ENCODE peak calls at places on chromosome 21, in four cellular contexts. F is neural crest cell, Z is nephron progenitor cell, U is HCT116. X is an unnamed sample.

GRCh38 chr21:27464643-27465042 is 497.8 kb upstream of the ADAMTS5 start:
- DNase-seq in F (no peak), Z (no peak), U (no peak), X (no peak)

GRCh38 chr21:29208666-29209059 is 78.2 kb downstream of the MAP3K7CL start:
- DNase-seq in F (no peak), Z (no peak), U (no peak), X (no peak)

GRCh38 chr21:29938968-29939858 is 583 bp downstream of the GRIK1 start:
- DNase-seq in F (peak), Z (peak), U (no peak), X (peak)

GRCh38 chr21:39094847-39095525 is 88.3 kb downstream of the PSMG1 start:
- DNase-seq in F (no peak), Z (no peak), U (no peak), X (no peak)

GRCh38 chr21:38297871-38298270 is 41.1 kb downstream of the KCNJ15 start:
- DNase-seq in F (no peak), Z (no peak), U (no peak), X (no peak)

GRCh38 chr21:28196981-28197380 is 795.7 kb downstream of the LTN1 start:
- DNase-seq in F (no peak), Z (no peak), U (no peak), X (no peak)

GRCh38 chr21:41148798-41149197 is 19.2 kb upstream of the BACE2 start:
- DNase-seq in F (no peak), Z (no peak), U (no peak), X (no peak)

GRCh38 chr21:45809421-45809820 is 165.9 kb downstream of the PCBP3 start:
- DNase-seq in F (no peak), Z (no peak), U (no peak), X (peak)

GRCh38 chr21:38955495-38955894 is 149.8 kb downstream of the ETS2 start:
- DNase-seq in F (no peak), Z (no peak), U (no peak), X (no peak)

GRCh38 chr21:44405948-44406872 is 49.1 kb upstream of the LRRC3 start:
- DNase-seq in F (no peak), Z (no peak), U (no peak), X (no peak)

GRCh38 chr21:45350206-45350854 is 54.6 kb upstream of the COL18A1 start:
- DNase-seq in F (no peak), Z (no peak), U (no peak), X (no peak)

GRCh38 chr21:44092201-44092600 is 15.0 kb upstream of the PWP2 start:
- DNase-seq in F (no peak), Z (no peak), U (no peak), X (peak)

GRCh38 chr21:45972716-45973474 is 8.7 kb upstream of the COL6A1 start:
- DNase-seq in F (no peak), Z (peak), U (no peak), X (peak)

GRCh38 chr21:23952269-23952668 is 1655.0 kb downstream of the MRPL39 start:
- DNase-seq in F (no peak), Z (no peak), U (no peak), X (no peak)

GRCh38 chr21:14120091-14120734 is 90.5 kb downstream of the LIPI start:
- DNase-seq in F (peak), Z (peak), U (no peak), X (no peak)

GRCh38 chr21:38811257-38811656 is 5.5 kb downstream of the ETS2 start:
- DNase-seq in F (no peak), Z (no peak), U (no peak), X (no peak)

GRCh38 chr21:40699366-40699765 is 147.6 kb downstream of the DSCAM start:
- DNase-seq in F (no peak), Z (no peak), U (no peak), X (no peak)

GRCh38 chr21:44556879-44557278 is 1.7 kb downstream of the KRTAP10-3 start:
- DNase-seq in F (no peak), Z (no peak), U (no peak), X (no peak)

DNA sequence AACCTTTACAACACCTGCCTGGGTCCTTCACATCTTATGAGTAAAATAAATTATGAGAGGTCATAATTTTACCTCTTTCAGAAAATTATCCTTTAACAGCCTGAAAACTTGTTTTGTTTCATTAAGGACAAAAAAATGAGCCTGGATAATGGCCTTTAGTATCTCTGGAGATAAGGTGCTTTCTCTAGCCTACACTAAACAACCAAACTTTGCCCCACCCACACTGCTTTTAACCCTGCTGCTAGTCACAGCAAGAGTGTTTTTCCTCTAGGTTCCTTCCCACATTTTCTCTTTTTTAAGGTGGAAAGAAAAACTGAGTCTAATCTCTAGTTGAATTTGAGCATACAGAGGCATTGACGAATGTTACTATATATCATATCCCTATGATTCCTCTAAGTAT is 101.7 kb upstream of the KRTAP19-8 start:
- DNase-seq in F (no peak), Z (no peak), U (no peak), X (no peak)
- TF ChIP-seq CTCF in F (no peak), Z (no peak), U (no peak), X (no peak)

GRCh38 chr21:36750579-36750959 is 51.7 kb downstream of the SIM2 start:
- DNase-seq in F (no peak), Z (no peak), U (no peak), X (no peak)

GRCh38 chr21:36747114-36747814 is 48.3 kb downstream of the SIM2 start:
- DNase-seq in F (no peak), Z (no peak), U (no peak), X (peak)

GRCh38 chr21:36745459-36745858 is 46.5 kb downstream of the SIM2 start:
- DNase-seq in F (no peak), Z (no peak), U (no peak), X (no peak)

GRCh38 chr21:36749935-36750578 is 51.1 kb downstream of the SIM2 start:
- DNase-seq in F (peak), Z (peak), U (no peak), X (peak)

DNA sequence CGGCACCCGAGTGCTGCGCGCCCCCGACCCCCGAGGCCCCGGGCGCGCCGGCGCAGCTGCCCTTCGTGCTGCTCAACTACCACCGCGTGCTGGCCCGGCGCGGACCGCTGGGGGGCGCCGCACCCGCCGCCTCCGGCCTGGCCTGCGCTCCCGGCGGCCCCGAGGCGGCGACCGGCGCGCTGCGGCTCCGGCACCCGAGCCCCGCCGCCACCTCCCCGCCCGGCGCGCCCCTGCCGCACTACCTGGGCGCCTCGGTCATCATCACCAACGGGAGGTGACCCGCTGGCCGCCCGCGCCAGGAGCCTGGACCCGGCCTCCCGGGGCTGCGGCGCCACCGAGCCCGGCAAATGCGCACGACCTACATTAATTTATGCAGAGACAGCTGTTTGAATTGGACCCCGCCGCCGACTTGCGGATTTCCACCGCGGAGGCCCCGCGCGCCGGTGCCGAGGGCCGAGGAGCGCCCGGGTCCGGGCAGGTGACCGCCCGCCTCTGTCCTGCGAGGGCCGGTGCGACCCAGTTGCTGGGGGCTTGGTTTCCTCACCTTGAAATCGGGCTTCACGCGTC is 49.0 kb downstream of the SIM2 start:
- DNase-seq in F (peak), Z (peak), U (no peak), X (no peak)
- TF ChIP-seq CTCF in F (no peak), Z (no peak), U (no peak), X (no peak)

GRCh38 chr21:34266322-34266721 is 97.5 kb upstream of the KCNE2 start:
- DNase-seq in F (no peak), Z (no peak), U (no peak), X (no peak)
- TF ChIP-seq CTCF in F (no peak), Z (no peak), U (no peak), X (no peak)

GRCh38 chr21:33229099-33229775 is 501 bp upstream of the IFNAR2 start:
- DNase-seq in F (no peak), Z (no peak), U (no peak), X (no peak)

GRCh38 chr21:33231526-33231925 is 1.8 kb downstream of the IFNAR2 start:
- DNase-seq in F (no peak), Z (no peak), U (no peak), X (no peak)

GRCh38 chr21:33229776-33230517 is at the start of gene IFNAR2:
- DNase-seq in F (peak), Z (peak), U (peak), X (peak)

GRCh38 chr21:33232640-33233039 is 2.9 kb downstream of the IFNAR2 start:
- DNase-seq in F (no peak), Z (no peak), U (no peak), X (no peak)

DNA sequence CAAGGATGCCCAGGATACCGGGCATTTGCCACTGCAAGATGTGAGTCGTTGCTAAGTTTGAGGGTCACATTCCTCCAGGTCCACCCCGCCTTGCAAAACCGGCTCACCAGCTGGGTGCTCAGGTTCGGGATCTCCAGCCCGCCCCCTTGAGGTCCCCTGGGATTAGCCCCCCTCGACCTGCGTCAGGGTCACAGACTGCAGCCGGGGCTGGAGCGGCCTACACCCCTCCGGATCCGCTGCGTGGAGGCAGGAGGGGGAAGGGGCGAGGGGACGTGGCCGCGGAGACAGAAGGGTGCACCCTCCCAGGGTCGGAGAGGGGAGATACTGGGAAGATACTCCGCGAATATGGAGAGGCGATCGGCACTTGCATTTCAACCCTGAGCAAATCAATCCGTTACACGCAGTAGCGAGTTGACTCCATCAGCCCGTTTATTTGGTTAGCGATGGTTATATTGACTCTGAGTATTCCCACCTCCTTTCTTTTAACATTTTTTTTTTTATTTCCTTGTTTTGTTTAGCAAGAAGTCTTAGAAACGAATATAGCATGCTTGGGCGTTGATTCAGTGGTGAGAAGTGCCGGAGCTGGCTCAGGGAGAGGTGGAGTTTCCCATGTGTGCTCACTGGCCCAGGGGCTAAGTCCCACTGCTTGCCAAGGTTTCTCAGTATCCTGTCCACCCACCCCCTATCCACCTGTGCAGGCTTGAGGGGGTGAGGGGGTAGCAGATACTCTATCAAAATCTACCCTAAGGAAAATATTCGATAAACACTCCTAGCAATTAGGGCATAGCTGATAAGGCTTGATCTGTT is 983 bp downstream of the IFNAR2 start:
- DNase-seq in F (peak), Z (peak), U (no peak), X (peak)
- TF ChIP-seq CTCF in F (peak), Z (no peak), U (no peak), X (no peak)

GRCh38 chr21:42363331-42363730 is 3.0 kb downstream of the TFF1 start:
- DNase-seq in F (no peak), Z (no peak), U (no peak), X (no peak)
- TF ChIP-seq CTCF in F (no peak), Z (no peak), U (no peak), X (no peak)